ENCODE peak calls at places on chromosome 22, in five cellular contexts. X is psoas muscle; Q is posterior cingulate gyrus; Z is stimulated activated CD8-positive, alpha-beta memory T cell treated with anti-CD3 and anti-CD28 coated beads, Interleukin-15, amount 100 ng/mL, for 1 hour; V is AG10803. O is an unnamed sample.

GRCh38 chr22:35072939-35073338 is 7.0 kb downstream of the ISX start:
- DNase-seq in Q (no peak), V (peak), X (no peak), Z (no peak), O (no peak)

GRCh38 chr22:32202539-32203180 is 2.2 kb downstream of the RFPL2 start:
- DNase-seq in Z (no peak), Q (peak), X (no peak), V (peak), O (peak)

GRCh38 chr22:27883656-27884350 is 35.3 kb downstream of the PITPNB start:
- DNase-seq in Z (no peak), V (no peak), Q (no peak), X (no peak), O (no peak)

GRCh38 chr22:38827510-38827909 is 16.3 kb downstream of the NPTXR start:
- DNase-seq in Q (no peak), V (no peak), X (no peak), Z (no peak), O (no peak)

GRCh38 chr22:17369553-17370035 is 334 bp downstream of the CECR2 start:
- DNase-seq in X (peak), Z (no peak), V (no peak), Q (peak), O (peak)

GRCh38 chr22:45608763-45609180 is 62.9 kb upstream of the ATXN10 start:
- DNase-seq in V (peak), Z (no peak), Q (no peak), X (no peak), O (no peak)

GRCh38 chr22:50473855-50474671 is 772 bp downstream of the SBF1 start:
- DNase-seq in V (peak), X (peak), Z (no peak), Q (no peak), O (no peak)

GRCh38 chr22:18133452-18133851 is 16.5 kb upstream of the USP18 start:
- DNase-seq in X (no peak), V (peak), Q (no peak), Z (no peak), O (no peak)

GRCh38 chr22:19664951-19665783 is 49.1 kb upstream of the SEPTIN5 start:
- DNase-seq in V (no peak), Q (no peak), X (no peak), Z (no peak), O (no peak)

GRCh38 chr22:44737414-44738346 is 14.7 kb upstream of the ARHGAP8 start:
- DNase-seq in Q (no peak), X (no peak), Z (no peak), V (no peak), O (no peak)

GRCh38 chr22:25448435-25449051 is 115.9 kb upstream of the GRK3 start:
- DNase-seq in Z (no peak), X (no peak), Q (no peak), V (peak), O (no peak)

GRCh38 chr22:50672471-50673230 is at the start of gene SHANK3:
- DNase-seq in Z (no peak), Q (no peak), X (peak), V (no peak), O (peak)

GRCh38 chr22:49736538-49736937 is 91.1 kb downstream of the BRD1 start:
- DNase-seq in X (no peak), Q (no peak), Z (no peak), V (no peak), O (peak)

GRCh38 chr22:41367680-41368542 is 13.8 kb upstream of the TEF start:
- DNase-seq in Q (peak), V (peak), X (no peak), Z (no peak), O (peak)

GRCh38 chr22:43210631-43211515 is 23.9 kb upstream of the TTLL12 start:
- DNase-seq in V (no peak), Z (no peak), X (no peak), Q (no peak), O (no peak)

GRCh38 chr22:33023119-33023827 is 34.9 kb downstream of the SYN3 start:
- DNase-seq in Q (no peak), Z (no peak), V (no peak), X (no peak), O (no peak)